ENCODE peak calls at places on chromosomes 11 and 22, in eight cellular contexts. One of them, this sample, is unnamed.

GRCh38 chr22:44683237-44683636 is 18.8 kb upstream of the PRR5 start:
- DNase-seq in coronary artery: no peak
- DNase-seq in cardiac muscle cell: no peak
- DNase-seq in GM23248: no peak
- DNase-seq in left ventricle myocardium inferior: no peak
- DNase-seq in WERI-Rb-1: no peak
- DNase-seq in GM12864: peak; percentile 43
- DNase-seq in hepatocyte: no peak
- DNase-seq in this sample: no peak

GRCh38 chr11:110866081-110866480 is 153.8 kb upstream of the ARHGAP20 start:
- DNase-seq in hepatocyte: no peak
- DNase-seq in coronary artery: no peak
- DNase-seq in WERI-Rb-1: no peak
- DNase-seq in cardiac muscle cell: no peak
- DNase-seq in GM23248: peak; percentile 6
- DNase-seq in GM12864: no peak
- DNase-seq in left ventricle myocardium inferior: no peak
- DNase-seq in this sample: no peak

GRCh38 chr11:33997473-33998347 is 53.8 kb upstream of the CAPRIN1 start:
- DNase-seq in left ventricle myocardium inferior: no peak
- DNase-seq in hepatocyte: no peak
- DNase-seq in coronary artery: no peak
- DNase-seq in GM12864: no peak
- DNase-seq in WERI-Rb-1: peak; percentile 53
- DNase-seq in GM23248: peak; percentile 12
- DNase-seq in cardiac muscle cell: peak; percentile 10
- DNase-seq in this sample: no peak

GRCh38 chr22:31618057-31618456 is 44.0 kb downstream of the PISD start:
- DNase-seq in cardiac muscle cell: no peak
- DNase-seq in WERI-Rb-1: no peak
- DNase-seq in GM12864: no peak
- DNase-seq in GM23248: no peak
- DNase-seq in left ventricle myocardium inferior: no peak
- DNase-seq in hepatocyte: no peak
- DNase-seq in coronary artery: no peak
- DNase-seq in this sample: no peak

GRCh38 chr11:102427068-102427467 is 25.5 kb downstream of the TMEM123 start:
- DNase-seq in GM12864: no peak
- DNase-seq in hepatocyte: no peak
- DNase-seq in GM23248: no peak
- DNase-seq in coronary artery: no peak
- DNase-seq in cardiac muscle cell: no peak
- DNase-seq in WERI-Rb-1: no peak
- DNase-seq in left ventricle myocardium inferior: no peak
- DNase-seq in this sample: no peak

GRCh38 chr11:61544466-61544865 is 35.9 kb downstream of the LRRC10B start:
- DNase-seq in WERI-Rb-1: no peak
- DNase-seq in cardiac muscle cell: no peak
- DNase-seq in hepatocyte: no peak
- DNase-seq in left ventricle myocardium inferior: no peak
- DNase-seq in GM12864: no peak
- DNase-seq in GM23248: no peak
- DNase-seq in coronary artery: no peak
- DNase-seq in this sample: no peak

GRCh38 chr11:126284829-126285228 is 1.9 kb downstream of the TIRAP start:
- DNase-seq in coronary artery: no peak
- DNase-seq in GM23248: peak; percentile 96
- DNase-seq in GM12864: peak; percentile 82
- DNase-seq in cardiac muscle cell: no peak
- DNase-seq in hepatocyte: peak; percentile 69
- DNase-seq in WERI-Rb-1: no peak
- DNase-seq in left ventricle myocardium inferior: no peak
- DNase-seq in this sample: no peak

GRCh38 chr11:59510917-59511589 is at the start of gene OR4D9:
- DNase-seq in WERI-Rb-1: no peak
- DNase-seq in GM23248: no peak
- DNase-seq in hepatocyte: no peak
- DNase-seq in GM12864: no peak
- DNase-seq in left ventricle myocardium inferior: no peak
- DNase-seq in cardiac muscle cell: no peak
- DNase-seq in coronary artery: no peak
- DNase-seq in this sample: no peak

DNA sequence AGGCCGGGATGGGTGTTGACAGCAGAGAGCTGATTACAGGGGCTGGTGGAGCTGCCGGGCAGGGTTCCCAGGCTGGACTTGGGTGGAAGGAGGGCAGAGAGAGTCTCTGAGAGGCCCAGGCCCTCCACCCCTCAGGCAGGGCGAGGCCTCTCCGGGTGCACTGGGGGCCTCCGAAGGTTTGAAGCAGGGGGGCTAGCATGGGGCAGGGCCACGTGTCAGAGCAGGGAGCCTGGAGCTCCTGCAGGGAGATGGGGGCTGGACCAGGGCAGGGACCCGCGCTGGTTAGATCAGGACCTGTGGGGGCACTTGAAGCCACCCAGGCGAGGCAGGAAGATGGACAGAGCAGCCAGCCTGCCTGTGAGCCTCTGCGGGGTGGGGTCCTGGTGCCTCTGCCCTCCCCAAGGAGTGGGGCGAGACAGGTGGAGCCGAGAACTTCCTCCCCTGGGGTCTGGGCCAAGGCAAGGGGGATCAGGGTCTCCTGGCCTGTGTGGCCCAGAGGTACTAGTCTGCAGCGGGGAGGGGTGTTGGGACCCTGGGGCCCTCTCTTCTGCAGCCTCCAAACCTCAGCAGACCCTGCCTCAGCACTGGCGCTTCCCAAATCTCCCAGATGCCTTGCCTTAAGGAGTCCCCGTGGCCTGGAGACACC is 911 bp downstream of the PANX2 start:
- DNase-seq in left ventricle myocardium inferior: no peak
- DNase-seq in coronary artery: no peak
- DNase-seq in WERI-Rb-1: no peak
- DNase-seq in GM12864: no peak
- DNase-seq in hepatocyte: no peak
- DNase-seq in GM23248: no peak
- DNase-seq in cardiac muscle cell: peak; percentile 64
- DNase-seq in this sample: no peak
- H3K4me3 ChIP-seq in left ventricle myocardium inferior: no peak overlapping the region
- H3K4me3 ChIP-seq in coronary artery: peak overlapping the region; percentile 80
- H3K4me3 ChIP-seq in WERI-Rb-1: peak overlapping the region; percentile 51
- H3K4me3 ChIP-seq in GM12864: no peak overlapping the region
- H3K4me3 ChIP-seq in hepatocyte: no peak overlapping the region
- H3K4me3 ChIP-seq in GM23248: no peak overlapping the region
- H3K4me3 ChIP-seq in cardiac muscle cell: peak overlapping the region; percentile 51
- H3K4me3 ChIP-seq in this sample: no peak overlapping the region

GRCh38 chr11:67054851-67055523 is 1.7 kb upstream of the RHOD start:
- DNase-seq in WERI-Rb-1: peak; percentile 91
- DNase-seq in left ventricle myocardium inferior: peak; percentile 75
- DNase-seq in cardiac muscle cell: peak; percentile 83
- DNase-seq in coronary artery: no peak
- DNase-seq in GM12864: no peak
- DNase-seq in GM23248: peak; percentile 89
- DNase-seq in hepatocyte: peak; percentile 95
- DNase-seq in this sample: no peak
- H3K4me3 ChIP-seq in WERI-Rb-1: no peak overlapping the region
- H3K4me3 ChIP-seq in left ventricle myocardium inferior: peak overlapping the region; percentile 75
- H3K4me3 ChIP-seq in cardiac muscle cell: no peak overlapping the region
- H3K4me3 ChIP-seq in coronary artery: peak overlapping the region; percentile 79
- H3K4me3 ChIP-seq in GM12864: no peak overlapping the region
- H3K4me3 ChIP-seq in GM23248: no peak overlapping the region
- H3K4me3 ChIP-seq in hepatocyte: no peak overlapping the region
- H3K4me3 ChIP-seq in this sample: no peak overlapping the region

GRCh38 chr11:89201138-89201537 is 23.5 kb downstream of the TYR start:
- DNase-seq in coronary artery: no peak
- DNase-seq in cardiac muscle cell: no peak
- DNase-seq in GM12864: no peak
- DNase-seq in hepatocyte: no peak
- DNase-seq in WERI-Rb-1: no peak
- DNase-seq in GM23248: no peak
- DNase-seq in left ventricle myocardium inferior: no peak
- DNase-seq in this sample: no peak
- H3K4me3 ChIP-seq in coronary artery: no peak overlapping the region
- H3K4me3 ChIP-seq in cardiac muscle cell: no peak overlapping the region
- H3K4me3 ChIP-seq in GM12864: no peak overlapping the region
- H3K4me3 ChIP-seq in hepatocyte: no peak overlapping the region
- H3K4me3 ChIP-seq in WERI-Rb-1: no peak overlapping the region
- H3K4me3 ChIP-seq in GM23248: no peak overlapping the region
- H3K4me3 ChIP-seq in left ventricle myocardium inferior: no peak overlapping the region
- H3K4me3 ChIP-seq in this sample: no peak overlapping the region

GRCh38 chr11:28117712-28118111 is 9.5 kb downstream of the METTL15 start:
- DNase-seq in GM12864: no peak
- DNase-seq in coronary artery: no peak
- DNase-seq in hepatocyte: no peak
- DNase-seq in GM23248: peak; percentile 11
- DNase-seq in left ventricle myocardium inferior: no peak
- DNase-seq in WERI-Rb-1: no peak
- DNase-seq in cardiac muscle cell: no peak
- DNase-seq in this sample: no peak

DNA sequence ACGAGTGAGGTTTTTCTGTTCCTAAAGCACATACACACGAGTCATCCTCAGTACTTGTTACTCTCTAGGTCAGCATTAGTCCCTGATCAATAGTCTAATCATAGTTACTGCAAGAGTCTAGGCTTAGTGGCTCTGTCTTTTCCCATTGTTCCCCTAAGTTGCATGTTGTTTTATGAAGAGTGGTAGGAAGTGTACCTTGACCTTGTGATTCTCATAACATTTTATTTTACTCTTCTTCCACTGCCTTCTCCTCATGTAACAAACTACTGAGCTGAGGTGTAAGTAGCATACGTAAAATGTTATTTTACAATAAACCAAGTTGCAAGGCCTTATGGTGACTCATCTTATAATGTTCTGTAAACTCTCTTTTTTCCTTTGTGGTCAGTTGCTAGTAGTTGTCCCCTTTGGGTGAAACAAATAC is 15.0 kb downstream of the METTL15 start:
- DNase-seq in hepatocyte: no peak
- DNase-seq in left ventricle myocardium inferior: no peak
- DNase-seq in coronary artery: no peak
- DNase-seq in cardiac muscle cell: no peak
- DNase-seq in WERI-Rb-1: no peak
- DNase-seq in GM12864: no peak
- DNase-seq in GM23248: peak; percentile 48
- DNase-seq in this sample: no peak
- H3K4me3 ChIP-seq in hepatocyte: no peak overlapping the region
- H3K4me3 ChIP-seq in left ventricle myocardium inferior: no peak overlapping the region
- H3K4me3 ChIP-seq in coronary artery: no peak overlapping the region
- H3K4me3 ChIP-seq in cardiac muscle cell: no peak overlapping the region
- H3K4me3 ChIP-seq in WERI-Rb-1: no peak overlapping the region
- H3K4me3 ChIP-seq in GM12864: no peak overlapping the region
- H3K4me3 ChIP-seq in GM23248: no peak overlapping the region
- H3K4me3 ChIP-seq in this sample: no peak overlapping the region

GRCh38 chr11:43268161-43268560 is 43.6 kb upstream of the API5 start:
- DNase-seq in GM12864: no peak
- DNase-seq in coronary artery: no peak
- DNase-seq in left ventricle myocardium inferior: peak; percentile 61
- DNase-seq in GM23248: no peak
- DNase-seq in cardiac muscle cell: no peak
- DNase-seq in WERI-Rb-1: peak; percentile 55
- DNase-seq in hepatocyte: peak; percentile 10
- DNase-seq in this sample: no peak

GRCh38 chr11:43270468-43270867 is 41.3 kb upstream of the API5 start:
- DNase-seq in WERI-Rb-1: no peak
- DNase-seq in coronary artery: no peak
- DNase-seq in GM23248: no peak
- DNase-seq in hepatocyte: no peak
- DNase-seq in GM12864: no peak
- DNase-seq in cardiac muscle cell: no peak
- DNase-seq in left ventricle myocardium inferior: no peak
- DNase-seq in this sample: no peak

GRCh38 chr11:43269229-43269928 is 42.4 kb upstream of the API5 start:
- DNase-seq in GM12864: no peak
- DNase-seq in coronary artery: no peak
- DNase-seq in cardiac muscle cell: no peak
- DNase-seq in hepatocyte: no peak
- DNase-seq in GM23248: no peak
- DNase-seq in left ventricle myocardium inferior: peak; percentile 38
- DNase-seq in WERI-Rb-1: no peak
- DNase-seq in this sample: no peak

DNA sequence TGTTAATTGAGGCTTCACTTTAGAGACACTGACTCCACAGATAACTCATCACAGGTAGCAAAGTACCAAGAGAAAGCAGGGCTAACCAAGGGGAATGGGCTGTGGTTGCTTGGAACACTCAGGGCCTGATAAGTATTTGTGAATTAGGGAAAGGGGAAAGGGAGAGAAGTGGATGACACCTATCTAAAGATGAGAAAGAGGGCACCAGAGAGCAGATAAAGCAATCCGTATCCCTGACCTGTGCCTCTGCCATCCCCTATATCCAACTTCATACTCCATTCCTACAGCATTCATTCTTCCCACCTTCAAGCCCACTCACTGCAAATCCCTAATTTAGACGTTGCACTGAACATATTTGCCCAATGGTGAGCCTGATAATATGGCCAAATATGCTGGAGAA is 43.0 kb upstream of the API5 start:
- DNase-seq in GM12864: no peak
- DNase-seq in left ventricle myocardium inferior: no peak
- DNase-seq in hepatocyte: no peak
- DNase-seq in GM23248: no peak
- DNase-seq in cardiac muscle cell: no peak
- DNase-seq in WERI-Rb-1: no peak
- DNase-seq in coronary artery: no peak
- DNase-seq in this sample: no peak
- H3K4me3 ChIP-seq in GM12864: no peak overlapping the region
- H3K4me3 ChIP-seq in left ventricle myocardium inferior: peak overlapping the region; percentile 11
- H3K4me3 ChIP-seq in hepatocyte: no peak overlapping the region
- H3K4me3 ChIP-seq in GM23248: no peak overlapping the region
- H3K4me3 ChIP-seq in cardiac muscle cell: no peak overlapping the region
- H3K4me3 ChIP-seq in WERI-Rb-1: no peak overlapping the region
- H3K4me3 ChIP-seq in coronary artery: peak overlapping the region; percentile 9
- H3K4me3 ChIP-seq in this sample: peak overlapping the region; percentile 17

This sample was measured in neuronal stem cell.